ENCODE peak calls at places on chromosomes 16 and 17, in four cellular contexts. X, C, H and O are unnamed samples.

GRCh38 chr16:84940670-84941551 is 70.4 kb downstream of the ZDHHC7 start:
- DNase-seq in H (no peak), C (peak; percentile 64), X (no peak), O (no peak)

GRCh38 chr17:75571197-75571884 is 16.3 kb upstream of the MYO15B start:
- DNase-seq in C (peak; percentile 24), X (peak; percentile 85), H (no peak), O (no peak)

GRCh38 chr17:44219636-44220210 is at the start of gene UBTF:
- DNase-seq in H (peak; percentile 70), X (peak; percentile 82), C (peak; percentile 33), O (peak; percentile 48)

GRCh38 chr17:6457688-6458190 is 13.5 kb downstream of the PIMREG start:
- DNase-seq in C (no peak), X (no peak), H (no peak), O (no peak)

GRCh38 chr17:68514809-68515208 is 2.6 kb downstream of the PRKAR1A start:
- DNase-seq in X (no peak), C (no peak), H (no peak), O (no peak)

GRCh38 chr17:81365148-81365600 is 30.1 kb upstream of the BAHCC1 start:
- DNase-seq in H (no peak), X (peak; percentile 86), C (peak; percentile 70), O (no peak)

GRCh38 chr16:81632392-81633146 is 146.5 kb upstream of the PLCG2 start:
- DNase-seq in C (no peak), H (peak; percentile 73), X (peak; percentile 86), O (peak; percentile 84)

GRCh38 chr16:68200120-68200783 is 35.7 kb downstream of the ESRP2 start:
- DNase-seq in C (no peak), H (no peak), X (no peak), O (no peak)

GRCh38 chr16:15636392-15636873 is 6.5 kb downstream of the MARF1 start:
- DNase-seq in C (no peak), H (peak; percentile 51), X (no peak), O (no peak)

GRCh38 chr17:81157848-81158687 is 7.2 kb upstream of the PVALEF start:
- DNase-seq in C (no peak), H (no peak), X (no peak), O (no peak)

GRCh38 chr16:67356372-67356771 is 29.8 kb downstream of the LRRC36 start:
- DNase-seq in H (no peak), X (no peak), C (no peak), O (no peak)

GRCh38 chr17:1813088-1813487 is 16.6 kb downstream of the SMYD4 start:
- DNase-seq in X (no peak), H (no peak), C (no peak), O (no peak)

GRCh38 chr16:27254262-27254811 is 14.2 kb downstream of the NSMCE1 start:
- DNase-seq in H (no peak), C (no peak), X (peak; percentile 35), O (no peak)

GRCh38 chr16:21613361-21613760 is 14.0 kb downstream of the METTL9 start:
- DNase-seq in X (no peak), H (no peak), C (no peak), O (no peak)

GRCh38 chr17:42979511-42980273 is at the start of gene PTGES3L:
- DNase-seq in C (no peak), H (no peak), X (no peak), O (no peak)

GRCh38 chr16:13913374-13914292 is 6.3 kb upstream of the ERCC4 start:
- DNase-seq in H (no peak), C (no peak), X (no peak), O (no peak)

GRCh38 chr16:31529398-31530312 is 2.0 kb downstream of the AHSP start:
- DNase-seq in X (no peak), H (no peak), C (no peak), O (no peak)

GRCh38 chr16:8611886-8612595 is 9.5 kb upstream of the METTL22 start:
- DNase-seq in C (peak; percentile 11), X (no peak), H (no peak), O (no peak)

GRCh38 chr16:30185683-30186421 is 2.5 kb downstream of the CORO1A start:
- DNase-seq in H (peak; percentile 90), X (peak; percentile 94), C (no peak), O (peak; percentile 89)

GRCh38 chr16:1786242-1787055 is 3.7 kb downstream of the NUBP2 start:
- DNase-seq in X (no peak), H (no peak), C (no peak), O (no peak)

GRCh38 chr17:7213895-7214299 is 5.7 kb downstream of the DLG4 start:
- DNase-seq in C (no peak), X (no peak), H (no peak), O (no peak)

GRCh38 chr17:17994271-17994670 is 21.6 kb downstream of the DRC3 start:
- DNase-seq in H (peak; percentile 16), C (peak; percentile 9), X (no peak), O (no peak)

GRCh38 chr17:35214192-35214591 is 20.0 kb upstream of the SLC35G3 start:
- DNase-seq in H (peak; percentile 87), X (no peak), C (no peak), O (no peak)

GRCh38 chr16:1208239-1208830 is 16.7 kb downstream of the TPSG1 start:
- DNase-seq in C (no peak), X (no peak), H (peak; percentile 11), O (peak; percentile 35)

GRCh38 chr16:70703041-70703834 is 17.4 kb upstream of the MTSS2 start:
- DNase-seq in H (no peak), X (no peak), C (peak; percentile 95), O (no peak)

GRCh38 chr17:68301438-68301959 is 10.2 kb downstream of the ARSG start:
- DNase-seq in X (no peak), C (no peak), H (no peak), O (no peak)

GRCh38 chr16:67215690-67216089 is 11.2 kb upstream of the TMEM208 start:
- DNase-seq in C (no peak), X (no peak), H (no peak), O (no peak)

GRCh38 chr17:82228842-82229685 is at the start of gene SLC16A3:
- DNase-seq in X (peak; percentile 88), C (peak; percentile 85), H (no peak), O (peak; percentile 74)

GRCh38 chr17:80625627-80626026 is 81.0 kb downstream of the RPTOR start:
- DNase-seq in H (no peak), C (no peak), X (no peak), O (no peak)

GRCh38 chr17:46191332-46192210 is 1.7 kb downstream of the KANSL1 start:
- DNase-seq in H (no peak), C (no peak), X (no peak), O (no peak)

GRCh38 chr16:60636117-60636516 is 1400.1 kb downstream of the CDH8 start:
- DNase-seq in X (no peak), C (no peak), H (no peak), O (no peak)
- H3K4me3 ChIP-seq in X (no peak overlapping the region), C (no peak overlapping the region), H (no peak overlapping the region), O (no peak overlapping the region)

DNA sequence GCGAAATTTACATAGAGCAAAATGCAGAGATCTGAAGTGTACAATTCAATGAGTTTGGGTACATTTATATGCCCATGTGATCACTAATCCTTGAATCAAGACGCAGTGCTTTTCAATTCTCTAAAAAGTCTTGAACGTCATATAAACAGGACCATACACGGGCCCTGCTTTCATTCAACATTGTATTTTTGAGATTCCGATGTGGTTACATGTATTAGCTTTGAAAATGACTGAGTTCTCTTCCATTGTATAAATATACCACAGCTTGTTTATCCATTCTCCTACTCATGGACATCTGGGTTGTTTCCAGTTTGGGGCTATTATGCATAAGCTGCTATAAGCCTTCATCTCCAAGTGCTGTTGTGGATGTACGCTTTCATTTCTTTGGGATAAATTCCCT is 45.5 kb downstream of the ZCCHC14 start:
- DNase-seq in C (peak; percentile 54), X (no peak), H (no peak), O (no peak)
- H3K4me3 ChIP-seq in C (no peak overlapping the region), X (no peak overlapping the region), H (no peak overlapping the region), O (no peak overlapping the region)

GRCh38 chr17:56310780-56311179 is 157.5 kb downstream of the ANKFN1 start:
- DNase-seq in H (no peak), X (no peak), C (no peak), O (no peak)
- H3K4me3 ChIP-seq in H (no peak overlapping the region), X (no peak overlapping the region), C (no peak overlapping the region), O (no peak overlapping the region)

GRCh38 chr17:48192321-48192731 is 84.8 kb downstream of the SNX11 start:
- DNase-seq in H (no peak), C (no peak), X (no peak), O (no peak)
- H3K4me3 ChIP-seq in H (no peak overlapping the region), C (no peak overlapping the region), X (no peak overlapping the region), O (no peak overlapping the region)

DNA sequence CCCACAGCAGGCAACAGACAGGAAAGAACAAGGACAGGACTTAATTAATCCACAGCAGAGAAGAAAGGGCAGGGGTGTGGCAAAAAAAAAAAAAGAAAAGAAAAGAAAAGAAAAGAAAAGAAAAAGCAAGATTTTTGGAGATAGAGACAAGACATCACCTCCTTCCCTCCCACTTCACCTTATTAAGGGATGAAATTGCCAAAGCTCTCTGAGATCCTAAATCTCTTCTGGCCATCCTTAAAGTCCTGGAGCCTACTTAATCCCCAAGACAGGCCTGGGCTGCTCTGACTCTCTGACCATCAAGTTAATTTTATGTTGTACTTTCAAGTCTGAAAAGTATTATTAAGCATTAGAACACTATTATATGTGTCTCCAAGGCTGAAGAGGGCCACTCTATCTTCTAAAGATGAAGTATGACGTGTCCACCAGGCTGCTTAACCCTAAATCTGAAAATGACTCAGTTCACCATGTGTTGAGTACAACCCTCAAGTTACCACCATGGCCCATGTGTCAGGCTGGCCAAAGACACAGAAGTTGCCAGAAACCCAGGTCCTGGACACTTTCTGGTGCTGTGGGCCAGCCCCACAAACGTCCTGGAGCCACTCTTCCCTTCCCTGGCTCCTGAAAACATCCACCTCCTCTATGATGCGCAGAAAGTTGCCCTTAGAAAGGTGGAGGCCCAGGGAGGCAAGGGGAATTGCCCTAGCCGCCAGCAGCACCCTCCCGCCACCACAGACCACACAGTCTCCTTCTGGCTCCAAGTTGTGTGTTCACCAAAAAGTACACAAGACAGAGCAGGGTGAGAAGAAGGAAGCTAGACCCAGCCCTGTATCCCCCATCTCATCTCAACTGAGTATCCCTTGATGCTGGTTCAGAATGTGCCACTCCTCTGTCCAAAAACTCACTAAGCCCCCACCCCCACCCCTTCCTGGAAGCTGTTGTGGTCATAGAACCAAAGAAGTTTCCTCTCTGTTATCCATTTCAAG is 2.7 kb downstream of the SOCS1 start:
- DNase-seq in C (peak; percentile 64), H (no peak), X (peak; percentile 63), O (peak; percentile 71)
- H3K4me3 ChIP-seq in C (peak overlapping the region; percentile 69), H (peak overlapping the region; percentile 85), X (peak overlapping the region; percentile 83), O (peak overlapping the region; percentile 38)

GRCh38 chr16:61435356-61435755 is 600.9 kb downstream of the CDH8 start:
- DNase-seq in C (no peak), X (no peak), H (no peak), O (no peak)

GRCh38 chr16:61432421-61432820 is 603.8 kb downstream of the CDH8 start:
- DNase-seq in H (no peak), C (no peak), X (no peak), O (no peak)
- H3K4me3 ChIP-seq in H (no peak overlapping the region), C (no peak overlapping the region), X (no peak overlapping the region), O (no peak overlapping the region)